ENCODE peak calls at places on chromosome 17, in ten cellular contexts. Q is hepatocyte; I is stimulated activated naive CD8-positive, alpha-beta T cell treated with anti-CD3 and anti-CD28 coated beads, Interleukin-15, amount 100 ng/mL, for 72 hours; Y is T follicular helper cell; G is RPMI7951; L is astrocyte of the spinal cord; C is stimulated activated CD4-positive, alpha-beta T cell treated with anti-CD3 and anti-CD28 coated beads, Interleukin-1b, Interleukin-23, amount 100 ng/mL, for 1 hour; X is adrenal gland; H is naive thymus-derived CD8-positive, alpha-beta T cell; U is GM04504. A is an unnamed sample.

GRCh38 chr17:34163681-34164080 is 91.4 kb upstream of the CCL2 start:
- DNase-seq in Q (peak; percentile 33), I (no peak), Y (no peak), G (peak; percentile 30), L (no peak), C (no peak), X (peak; percentile 55), H (no peak), U (no peak), A (no peak)

GRCh38 chr17:53736516-53737274 is 86.0 kb upstream of the KIF2B start:
- DNase-seq in Q (no peak), I (no peak), Y (no peak), G (no peak), L (no peak), C (no peak), X (no peak), H (no peak), U (no peak), A (no peak)

GRCh38 chr17:2282297-2282873 is 21.2 kb downstream of the SMG6 start:
- DNase-seq in Q (peak; percentile 81), I (no peak), Y (no peak), G (peak; percentile 62), L (peak; percentile 88), C (no peak), X (no peak), H (no peak), U (peak; percentile 76), A (peak; percentile 74)

GRCh38 chr17:19346351-19347255 is 15.9 kb downstream of the B9D1 start:
- DNase-seq in Q (peak; percentile 84), I (no peak), Y (no peak), G (peak; percentile 86), L (peak; percentile 81), C (no peak), X (peak; percentile 83), H (no peak), U (peak; percentile 90), A (peak; percentile 48)

GRCh38 chr17:42212382-42212781 is 18.1 kb upstream of the GHDC start:
- DNase-seq in Q (no peak), I (no peak), Y (no peak), G (no peak), L (no peak), C (no peak), X (peak; percentile 58), H (no peak), U (no peak), A (no peak)

GRCh38 chr17:6394055-6394454 is 40.9 kb downstream of the AIPL1 start:
- DNase-seq in Q (no peak), I (no peak), Y (no peak), G (no peak), L (no peak), C (no peak), X (no peak), H (no peak), U (no peak), A (no peak)

GRCh38 chr17:2926019-2926650 is 129.9 kb downstream of the RAP1GAP2 start:
- DNase-seq in Q (no peak), I (no peak), Y (no peak), G (peak; percentile 89), L (no peak), C (no peak), X (peak; percentile 83), H (no peak), U (peak; percentile 38), A (no peak)

GRCh38 chr17:75720656-75721462 is at the start of gene ITGB4:
- DNase-seq in Q (peak; percentile 93), I (peak; percentile 44), Y (peak; percentile 53), G (no peak), L (no peak), C (peak; percentile 29), X (no peak), H (peak; percentile 60), U (no peak), A (no peak)

GRCh38 chr17:61040666-61041065 is 359.0 kb upstream of the TBX2 start:
- DNase-seq in Q (no peak), I (no peak), Y (no peak), G (no peak), L (no peak), C (no peak), X (no peak), H (no peak), U (no peak), A (no peak)

GRCh38 chr17:76385892-76386786 is 1.7 kb downstream of the SPHK1 start:
- DNase-seq in Q (peak; percentile 82), I (peak; percentile 88), Y (peak; percentile 70), G (peak; percentile 73), L (peak; percentile 77), C (peak; percentile 63), X (peak; percentile 89), H (peak; percentile 75), U (peak; percentile 83), A (no peak)

GRCh38 chr17:74922694-74923537 is at the start of gene USH1G:
- DNase-seq in Q (peak; percentile 32), I (no peak), Y (no peak), G (no peak), L (no peak), C (no peak), X (peak; percentile 54), H (no peak), U (no peak), A (no peak)

GRCh38 chr17:2101448-2102257 is 46.8 kb downstream of the HIC1 start:
- DNase-seq in Q (no peak), I (peak; percentile 70), Y (peak; percentile 21), G (no peak), L (peak; percentile 79), C (no peak), X (peak; percentile 80), H (peak; percentile 50), U (no peak), A (no peak)

GRCh38 chr17:46020023-46020735 is 21.1 kb downstream of the STH start:
- DNase-seq in Q (no peak), I (peak; percentile 47), Y (peak; percentile 27), G (no peak), L (no peak), C (no peak), X (peak; percentile 67), H (peak; percentile 45), U (no peak), A (no peak)

GRCh38 chr17:1762906-1763829 is 1.3 kb downstream of the SERPINF1 start:
- DNase-seq in Q (peak; percentile 73), I (no peak), Y (no peak), G (peak; percentile 94), L (peak; percentile 86), C (no peak), X (no peak), H (no peak), U (peak; percentile 59), A (peak; percentile 43)

GRCh38 chr17:43010667-43011308 is 4.2 kb downstream of the IFI35 start:
- DNase-seq in Q (peak; percentile 80), I (no peak), Y (no peak), G (no peak), L (no peak), C (no peak), X (no peak), H (no peak), U (no peak), A (no peak)

GRCh38 chr17:71632328-71632727 is 488.5 kb upstream of the SOX9 start:
- DNase-seq in Q (no peak), I (no peak), Y (no peak), G (peak; percentile 70), L (peak; percentile 54), C (no peak), X (no peak), H (no peak), U (no peak), A (no peak)

GRCh38 chr17:5921919-5922318 is 148.3 kb upstream of the WSCD1 start:
- DNase-seq in Q (no peak), I (no peak), Y (no peak), G (peak; percentile 49), L (peak; percentile 22), C (no peak), X (no peak), H (no peak), U (no peak), A (no peak)

GRCh38 chr17:72529386-72529785 is 408.6 kb downstream of the SOX9 start:
- DNase-seq in Q (no peak), I (no peak), Y (no peak), G (no peak), L (peak; percentile 35), C (no peak), X (no peak), H (no peak), U (no peak), A (no peak)

GRCh38 chr17:36920032-36921000 is 17.0 kb upstream of the LHX1 start:
- DNase-seq in Q (no peak), I (no peak), Y (no peak), G (peak; percentile 59), L (peak; percentile 39), C (no peak), X (no peak), H (no peak), U (no peak), A (no peak)

GRCh38 chr17:13491916-13492315 is 109.8 kb downstream of the HS3ST3A1 start:
- DNase-seq in Q (no peak), I (no peak), Y (no peak), G (peak; percentile 13), L (peak; percentile 59), C (no peak), X (no peak), H (no peak), U (no peak), A (no peak)

GRCh38 chr17:45823598-45823997 is 21.1 kb upstream of the SPPL2C start:
- DNase-seq in Q (no peak), I (no peak), Y (no peak), G (no peak), L (no peak), C (no peak), X (no peak), H (no peak), U (no peak), A (no peak)

GRCh38 chr17:32870969-32871368 is 6.0 kb downstream of the MYO1D start:
- DNase-seq in Q (no peak), I (no peak), Y (no peak), G (peak; percentile 76), L (no peak), C (no peak), X (peak; percentile 69), H (no peak), U (peak; percentile 75), A (no peak)

GRCh38 chr17:79365361-79365760 is 245.5 kb downstream of the RBFOX3 start:
- DNase-seq in Q (no peak), I (no peak), Y (no peak), G (no peak), L (no peak), C (no peak), X (no peak), H (no peak), U (no peak), A (no peak)

GRCh38 chr17:76270127-76270592 is 5.0 kb downstream of the UBALD2 start:
- DNase-seq in Q (no peak), I (peak; percentile 76), Y (no peak), G (no peak), L (no peak), C (no peak), X (no peak), H (no peak), U (no peak), A (no peak)

GRCh38 chr17:50144845-50145531 is 5.5 kb downstream of the PPP1R9B start:
- DNase-seq in Q (no peak), I (no peak), Y (no peak), G (peak; percentile 93), L (no peak), C (no peak), X (peak; percentile 90), H (no peak), U (no peak), A (no peak)

GRCh38 chr17:57954421-57955182 is 610 bp downstream of the CUEDC1 start:
- DNase-seq in Q (peak; percentile 70), I (no peak), Y (no peak), G (peak; percentile 81), L (peak; percentile 55), C (no peak), X (peak; percentile 84), H (no peak), U (no peak), A (no peak)

GRCh38 chr17:66422181-66422580 is 119.8 kb downstream of the PRKCA start:
- DNase-seq in Q (no peak), I (no peak), Y (no peak), G (no peak), L (no peak), C (no peak), X (no peak), H (no peak), U (no peak), A (no peak)

GRCh38 chr17:41860254-41860931 is 4.8 kb downstream of the KLHL11 start:
- DNase-seq in Q (no peak), I (no peak), Y (no peak), G (no peak), L (no peak), C (no peak), X (no peak), H (no peak), U (no peak), A (no peak)

A was measured in AG04450.